ENCODE peak calls at places on chromosomes 7 and 10, in eight cellular contexts. G, R, T, J, N, Y, I and W are unnamed samples.

GRCh38 chr7:42099837-42100508 is 137.0 kb downstream of the GLI3 start:
- DNase-seq in G (peak), R (no peak), T (no peak), J (no peak), N (no peak), Y (no peak), I (no peak), W (no peak)

GRCh38 chr10:114629824-114630430 is 28.1 kb downstream of the ABLIM1 start:
- DNase-seq in G (peak), R (no peak), T (no peak), J (no peak), N (no peak), Y (no peak), I (no peak), W (no peak)

GRCh38 chr7:95491634-95492314 is 6.0 kb downstream of the ASB4 start:
- DNase-seq in G (no peak), R (no peak), T (no peak), J (peak), N (peak), Y (peak), I (no peak), W (no peak)

GRCh38 chr10:45593938-45594275 is 78.7 kb downstream of the ZFAND4 start:
- DNase-seq in G (no peak), R (no peak), T (no peak), J (no peak), N (no peak), Y (no peak), I (no peak), W (no peak)

GRCh38 chr10:50336140-50336539 is 84.8 kb upstream of the ASAH2 start:
- DNase-seq in G (no peak), R (no peak), T (no peak), J (no peak), N (no peak), Y (no peak), I (no peak), W (no peak)

GRCh38 chr7:150923191-150923590 is 54.9 kb downstream of the KCNH2 start:
- DNase-seq in G (no peak), R (no peak), T (no peak), J (no peak), N (no peak), Y (no peak), I (no peak), W (no peak)

GRCh38 chr10:86197166-86197790 is 169.3 kb downstream of the GRID1 start:
- DNase-seq in G (no peak), R (no peak), T (no peak), J (no peak), N (no peak), Y (no peak), I (no peak), W (no peak)

GRCh38 chr10:116698364-116698763 is 44.0 kb downstream of the HSPA12A start:
- DNase-seq in G (no peak), R (no peak), T (no peak), J (no peak), N (no peak), Y (no peak), I (no peak), W (no peak)

GRCh38 chr7:50779427-50779826 is 3.3 kb downstream of the GRB10 start:
- DNase-seq in G (no peak), R (no peak), T (no peak), J (no peak), N (no peak), Y (no peak), I (no peak), W (no peak)

GRCh38 chr10:119494224-119495060 is 48.1 kb downstream of the RGS10 start:
- DNase-seq in G (peak), R (no peak), T (no peak), J (no peak), N (no peak), Y (no peak), I (no peak), W (no peak)

GRCh38 chr7:150384406-150385239 is 5.5 kb downstream of the ZNF775 start:
- DNase-seq in G (no peak), R (peak), T (no peak), J (no peak), N (no peak), Y (no peak), I (no peak), W (no peak)

GRCh38 chr7:51366930-51367613 is 50.5 kb upstream of the COBL start:
- DNase-seq in G (peak), R (no peak), T (no peak), J (peak), N (no peak), Y (peak), I (peak), W (no peak)

GRCh38 chr10:70584941-70585544 is 17.5 kb downstream of the PRF1 start:
- DNase-seq in G (no peak), R (no peak), T (no peak), J (peak), N (no peak), Y (no peak), I (no peak), W (no peak)

GRCh38 chr10:19638173-19638872 is 177.9 kb upstream of the PLXDC2 start:
- DNase-seq in G (peak), R (no peak), T (no peak), J (peak), N (no peak), Y (peak), I (no peak), W (no peak)

GRCh38 chr7:105752671-105753275 is 123.6 kb downstream of the ATXN7L1 start:
- DNase-seq in G (no peak), R (no peak), T (no peak), J (no peak), N (no peak), Y (no peak), I (no peak), W (no peak)

GRCh38 chr10:69634759-69635425 is 4.8 kb downstream of the FAM241B start:
- DNase-seq in G (no peak), R (no peak), T (no peak), J (no peak), N (no peak), Y (no peak), I (no peak), W (peak)

GRCh38 chr10:4384254-4384653 is 441.8 kb upstream of the AKR1E2 start:
- DNase-seq in G (peak), R (no peak), T (no peak), J (no peak), N (no peak), Y (no peak), I (no peak), W (no peak)

GRCh38 chr7:44104880-44105771 is 981 bp downstream of the AEBP1 start:
- DNase-seq in G (peak), R (peak), T (no peak), J (no peak), N (no peak), Y (no peak), I (no peak), W (peak)

GRCh38 chr7:87231243-87231642 is 11.7 kb upstream of the TMEM243 start:
- DNase-seq in G (no peak), R (peak), T (no peak), J (no peak), N (no peak), Y (no peak), I (no peak), W (no peak)

GRCh38 chr7:133730360-133730759 is 396.8 kb upstream of the LRGUK start:
- DNase-seq in G (peak), R (no peak), T (no peak), J (no peak), N (no peak), Y (no peak), I (no peak), W (no peak)

GRCh38 chr10:77029684-77030407 is 607.8 kb downstream of the KCNMA1 start:
- DNase-seq in G (peak), R (no peak), T (no peak), J (no peak), N (no peak), Y (no peak), I (no peak), W (no peak)

GRCh38 chr7:19834566-19834965 is 61.1 kb upstream of the TMEM196 start:
- DNase-seq in G (no peak), R (no peak), T (no peak), J (no peak), N (no peak), Y (peak), I (no peak), W (no peak)

GRCh38 chr10:116737582-116738358 is 4.6 kb downstream of the HSPA12A start:
- DNase-seq in G (no peak), R (no peak), T (no peak), J (no peak), N (no peak), Y (no peak), I (no peak), W (no peak)

GRCh38 chr7:105854516-105854915 is 21.9 kb downstream of the ATXN7L1 start:
- DNase-seq in G (no peak), R (no peak), T (no peak), J (no peak), N (no peak), Y (no peak), I (no peak), W (no peak)

GRCh38 chr10:12656518-12657142 is 307.3 kb downstream of the CAMK1D start:
- DNase-seq in G (peak), R (no peak), T (no peak), J (peak), N (peak), Y (peak), I (no peak), W (no peak)

GRCh38 chr7:35424869-35425495 is 171.1 kb upstream of the TBX20 start:
- DNase-seq in G (peak), R (peak), T (peak), J (peak), N (peak), Y (peak), I (no peak), W (no peak)

GRCh38 chr10:31977440-31978157 is 49.0 kb upstream of the ARHGAP12 start:
- DNase-seq in G (peak), R (no peak), T (no peak), J (no peak), N (no peak), Y (peak), I (no peak), W (no peak)

GRCh38 chr7:117645456-117646181 is 165.8 kb downstream of the CFTR start:
- DNase-seq in G (peak), R (no peak), T (no peak), J (no peak), N (no peak), Y (peak), I (no peak), W (no peak)

GRCh38 chr10:132186488-132187413 is at the start of gene DPYSL4:
- DNase-seq in G (no peak), R (peak), T (no peak), J (no peak), N (no peak), Y (no peak), I (no peak), W (no peak)

GRCh38 chr10:103281753-103282152 is 4.8 kb downstream of the INA start:
- DNase-seq in G (peak), R (no peak), T (no peak), J (no peak), N (no peak), Y (no peak), I (no peak), W (no peak)

GRCh38 chr7:13852281-13852968 is 137.0 kb downstream of the ETV1 start:
- DNase-seq in G (no peak), R (no peak), T (no peak), J (no peak), N (no peak), Y (no peak), I (no peak), W (no peak)

GRCh38 chr7:13851756-13852155 is 137.7 kb downstream of the ETV1 start:
- DNase-seq in G (peak), R (no peak), T (no peak), J (no peak), N (no peak), Y (no peak), I (no peak), W (no peak)

GRCh38 chr7:13849528-13849892 is 140.0 kb downstream of the ETV1 start:
- DNase-seq in G (no peak), R (no peak), T (no peak), J (no peak), N (no peak), Y (no peak), I (no peak), W (no peak)

GRCh38 chr7:13848576-13849527 is 140.6 kb downstream of the ETV1 start:
- DNase-seq in G (peak), R (no peak), T (no peak), J (no peak), N (no peak), Y (no peak), I (no peak), W (no peak)

DNA sequence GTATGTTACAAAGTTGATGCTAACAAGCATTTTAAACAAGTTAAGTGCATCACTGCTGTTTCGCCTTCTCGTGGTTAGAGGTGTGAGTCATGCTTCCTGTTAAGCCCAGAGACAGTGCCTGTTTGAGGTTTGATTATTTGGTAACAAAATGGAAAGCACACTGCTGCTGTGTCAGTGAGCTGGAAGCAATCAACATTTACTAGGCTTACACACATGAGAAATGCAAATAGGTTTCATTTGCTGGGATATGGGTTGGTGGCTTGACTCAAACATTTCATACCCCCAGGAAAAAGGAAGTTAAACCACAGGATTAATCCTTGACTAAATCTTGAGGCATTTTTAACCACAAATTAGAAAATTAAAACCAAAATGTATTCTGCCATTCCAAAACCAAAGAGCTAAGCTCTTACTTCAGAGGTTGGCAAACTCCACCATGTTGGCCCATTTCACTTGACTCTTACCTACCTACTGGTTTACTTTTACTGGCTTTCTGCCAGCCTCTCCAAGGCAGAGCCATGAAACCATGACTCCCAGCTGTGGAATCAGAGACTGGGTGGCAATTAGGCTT is 139.2 kb downstream of the ETV1 start:
- DNase-seq in G (peak), R (no peak), T (no peak), J (no peak), N (peak), Y (peak), I (no peak), W (peak)
- H3K4me3 ChIP-seq in G (no peak), R (no peak), T (no peak), J (no peak), N (peak), Y (no peak), I (no peak), W (no peak)

DNA sequence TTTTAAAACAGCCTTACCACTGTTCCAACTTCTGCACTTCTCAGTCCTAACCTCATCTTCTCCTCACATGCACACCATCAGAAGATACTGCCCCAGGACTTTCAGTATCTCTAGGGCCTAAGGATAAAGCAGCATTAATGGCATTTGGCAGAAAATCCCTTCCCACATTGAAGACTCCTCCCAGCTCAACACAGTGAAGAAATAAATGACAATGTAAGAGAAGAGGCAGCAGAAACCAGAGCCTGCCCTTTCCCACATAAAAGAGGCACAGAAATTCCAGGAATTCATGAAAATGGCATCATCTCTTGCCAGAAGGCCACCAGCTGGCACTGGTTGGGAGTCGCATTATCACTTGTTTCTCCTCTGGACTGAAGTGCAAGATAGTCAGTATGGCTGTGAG is 3.7 kb downstream of the GCC1 start:
- DNase-seq in G (no peak), R (no peak), T (no peak), J (no peak), N (no peak), Y (no peak), I (no peak), W (no peak)
- TF ChIP-seq POLR2A in G (no peak), R (no peak), T (no peak), J (no peak), N (no peak), Y (no peak), I (no peak), W (no peak)

GRCh38 chr7:128120976-128121490 is 89.8 kb upstream of the LRRC4 start:
- DNase-seq in G (no peak), R (no peak), T (no peak), J (no peak), N (no peak), Y (no peak), I (no peak), W (no peak)

GRCh38 chr7:128121731-128122576 is 90.7 kb upstream of the LRRC4 start:
- DNase-seq in G (no peak), R (no peak), T (no peak), J (no peak), N (no peak), Y (no peak), I (no peak), W (peak)

GRCh38 chr7:128122577-128123290 is 91.5 kb upstream of the LRRC4 start:
- DNase-seq in G (no peak), R (no peak), T (no peak), J (no peak), N (no peak), Y (no peak), I (no peak), W (peak)

GRCh38 chr7:128124786-128125185 is 93.5 kb upstream of the LRRC4 start:
- DNase-seq in G (no peak), R (no peak), T (no peak), J (no peak), N (no peak), Y (no peak), I (no peak), W (no peak)

DNA sequence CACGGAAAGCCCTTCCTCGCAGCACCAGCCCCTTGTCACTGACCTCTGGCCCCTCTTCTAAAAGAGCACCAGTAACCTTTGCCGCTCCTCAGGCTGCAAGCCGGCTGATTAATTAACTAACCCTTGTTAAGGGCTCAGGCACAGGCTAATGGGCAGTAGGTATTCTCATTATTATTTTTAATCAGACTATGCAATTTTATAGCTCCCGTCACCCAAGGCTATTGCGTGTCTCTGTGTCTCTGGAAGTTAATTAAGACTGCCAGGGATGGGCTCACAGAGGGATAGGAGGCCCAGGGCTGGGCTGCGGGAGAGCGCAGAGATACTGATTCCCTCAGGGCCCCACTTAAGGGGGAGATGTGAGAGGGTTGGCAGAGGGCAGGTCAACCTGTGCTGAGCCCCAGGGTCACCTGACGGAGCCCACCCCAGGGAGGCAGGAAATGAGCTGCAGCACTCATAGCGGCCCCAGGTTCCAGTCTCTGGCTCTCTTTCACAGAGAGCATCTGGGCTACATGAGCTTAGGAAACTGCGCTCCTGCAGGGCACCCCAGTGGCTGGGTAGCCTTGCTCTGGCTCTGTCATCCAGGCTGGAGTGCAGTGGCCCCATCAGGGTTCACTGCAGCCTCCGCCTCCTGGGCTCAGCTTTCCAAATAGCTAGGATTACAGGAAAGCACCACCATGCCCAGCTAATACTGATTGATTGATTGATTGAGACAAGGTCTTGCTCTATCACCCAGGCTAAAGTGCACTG is 92.2 kb upstream of the LRRC4 start:
- DNase-seq in G (no peak), R (no peak), T (no peak), J (no peak), N (no peak), Y (no peak), I (no peak), W (no peak)
- H3K4me3 ChIP-seq in G (no peak), R (no peak), T (no peak), J (no peak), N (no peak), Y (no peak), I (no peak), W (no peak)

GRCh38 chr10:101902032-101902799 is 58.6 kb upstream of the KCNIP2 start:
- DNase-seq in G (no peak), R (no peak), T (no peak), J (no peak), N (no peak), Y (no peak), I (no peak), W (no peak)
- TF ChIP-seq POLR2A in G (no peak), R (no peak), T (no peak), J (no peak), N (no peak), Y (no peak), I (no peak), W (no peak)

DNA sequence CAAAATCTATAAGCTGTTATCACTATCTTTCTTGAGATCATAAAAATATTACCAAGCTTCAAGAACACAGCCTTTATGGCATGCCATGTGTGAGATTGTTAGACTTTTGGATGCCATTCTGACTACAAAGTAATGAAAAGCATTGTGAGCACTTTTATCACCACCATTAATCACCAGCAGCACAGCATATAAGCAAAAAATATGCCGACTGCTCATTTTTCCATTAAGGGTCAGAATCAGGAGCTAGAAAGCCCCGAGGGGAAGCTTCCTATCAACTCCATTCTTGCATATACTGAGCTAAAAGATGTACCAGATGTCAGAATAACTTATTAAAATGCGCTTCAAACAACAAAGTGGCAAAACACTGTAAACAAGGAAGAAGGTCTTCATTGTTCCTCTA is 114.3 kb downstream of the LMBR1 start:
- DNase-seq in G (no peak), R (no peak), T (no peak), J (no peak), N (no peak), Y (no peak), I (no peak), W (no peak)
- H3K4me3 ChIP-seq in G (no peak), R (no peak), T (no peak), J (no peak), N (no peak), Y (no peak), I (no peak), W (no peak)

DNA sequence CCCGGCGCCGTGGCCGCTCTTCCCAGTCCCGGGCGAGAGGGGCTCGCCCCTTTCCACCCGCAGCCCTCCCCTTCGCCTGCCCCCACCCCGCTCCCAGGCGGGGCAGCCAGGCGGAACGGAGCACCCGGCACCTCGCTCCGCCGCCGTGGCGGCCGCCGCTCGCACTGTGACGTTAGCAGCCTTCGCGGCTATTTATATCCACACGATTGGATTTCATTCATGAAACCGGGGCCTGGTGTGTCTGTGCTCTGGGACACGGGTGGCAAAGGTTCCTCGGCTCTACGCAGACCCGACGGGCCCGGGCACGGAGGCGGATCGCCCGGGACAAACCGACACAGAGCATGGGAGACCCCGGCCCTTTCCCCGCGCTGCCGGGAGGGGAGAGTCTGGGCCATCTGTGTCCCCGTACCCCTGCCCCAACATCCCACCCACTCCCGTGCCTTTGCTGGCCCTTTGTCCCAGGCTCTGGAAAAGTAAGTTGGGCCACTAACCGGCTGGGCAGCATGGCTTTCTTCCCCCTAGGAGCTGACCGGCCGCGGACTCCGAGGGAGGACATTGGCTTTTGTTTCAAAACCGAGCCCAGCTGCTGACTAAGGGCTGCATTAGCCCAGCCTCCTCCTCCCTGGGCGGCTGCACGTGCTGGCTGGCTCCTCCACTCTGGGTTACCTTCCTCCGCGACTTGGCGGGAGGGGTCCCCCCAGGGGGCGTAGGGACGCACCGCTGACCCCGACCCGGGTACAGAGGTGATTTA is at the start of gene RHOBTB1:
- DNase-seq in G (peak), R (peak), T (peak), J (peak), N (no peak), Y (peak), I (peak), W (peak)
- TF ChIP-seq POLR2A in G (peak), R (peak), T (peak), J (peak), N (no peak), Y (no peak), I (peak), W (no peak)